ENCODE peak calls at places on chromosomes 2 and 18, in six cellular contexts. O, Y, J, K, A and V are unnamed samples.

GRCh38 chr2:191601060-191601459 is 76.9 kb upstream of the NABP1 start:
- DNase-seq in K (no peak), Y (no peak), J (no peak), A (no peak), O (no peak), V (no peak)

GRCh38 chr2:10304458-10305253 is 2.0 kb downstream of the HPCAL1 start:
- DNase-seq in J (no peak), K (no peak), Y (no peak), A (no peak), O (peak; percentile 29), V (no peak)

GRCh38 chr2:232501331-232501771 is 13.7 kb upstream of the ECEL1 start:
- DNase-seq in Y (no peak), K (no peak), J (no peak), A (no peak), O (no peak), V (no peak)

GRCh38 chr2:133424876-133425275 is 143.4 kb downstream of the NCKAP5 start:
- DNase-seq in K (no peak), J (no peak), O (no peak), Y (peak; percentile 62), A (no peak), V (no peak)

GRCh38 chr18:44740000-44740399 is 59.3 kb downstream of the SETBP1 start:
- DNase-seq in K (no peak), A (peak; percentile 71), J (no peak), O (no peak), Y (no peak), V (no peak)

GRCh38 chr2:136052374-136053362 is 65.3 kb downstream of the CXCR4 start:
- DNase-seq in O (no peak), K (no peak), Y (no peak), J (no peak), A (peak; percentile 24), V (no peak)

GRCh38 chr2:55112229-55113016 is 62.2 kb upstream of the RTN4 start:
- DNase-seq in K (no peak), Y (peak; percentile 78), J (no peak), O (peak; percentile 83), A (no peak), V (no peak)

GRCh38 chr2:62000538-62000937 is 95.1 kb downstream of the COMMD1 start:
- DNase-seq in O (no peak), K (no peak), Y (no peak), J (no peak), A (peak; percentile 34), V (no peak)

GRCh38 chr18:48777026-48777736 is 173.6 kb downstream of the SMAD7 start:
- DNase-seq in O (peak; percentile 81), J (peak; percentile 35), A (peak; percentile 82), Y (peak; percentile 20), K (peak; percentile 41), V (peak; percentile 39)

GRCh38 chr2:226797289-226797988 is 2.2 kb downstream of the IRS1 start:
- DNase-seq in O (no peak), K (no peak), J (no peak), Y (peak; percentile 75), A (no peak), V (no peak)

GRCh38 chr2:189217546-189217945 is 38.0 kb upstream of the COL5A2 start:
- DNase-seq in J (peak; percentile 73), A (peak; percentile 100), Y (peak; percentile 84), O (peak; percentile 90), K (peak; percentile 77), V (no peak)

GRCh38 chr2:241598487-241598886 is 38.5 kb downstream of the THAP4 start:
- DNase-seq in J (no peak), A (peak; percentile 57), Y (no peak), O (no peak), K (no peak), V (no peak)

GRCh38 chr2:4882421-4882820 is 809.8 kb upstream of the SOX11 start:
- DNase-seq in J (no peak), O (no peak), A (no peak), K (no peak), Y (no peak), V (no peak)

GRCh38 chr2:239392072-239392357 is 8.8 kb downstream of the HDAC4 start:
- DNase-seq in A (no peak), K (no peak), O (no peak), Y (no peak), J (no peak), V (no peak)

GRCh38 chr18:12345491-12346239 is 31.4 kb downstream of the AFG3L2 start:
- DNase-seq in J (no peak), K (no peak), A (no peak), O (no peak), Y (no peak), V (no peak)

GRCh38 chr2:135169900-135170753 is 118.0 kb downstream of the RAB3GAP1 start:
- DNase-seq in J (peak; percentile 24), Y (no peak), O (no peak), A (no peak), K (no peak), V (no peak)

GRCh38 chr2:64957114-64957903 is 31.9 kb upstream of the SLC1A4 start:
- DNase-seq in J (no peak), O (no peak), Y (no peak), K (no peak), A (no peak), V (no peak)

GRCh38 chr2:108271691-108272253 is 16.9 kb upstream of the SULT1C2 start:
- DNase-seq in Y (peak; percentile 84), A (no peak), J (peak; percentile 86), K (no peak), O (peak; percentile 86), V (no peak)

GRCh38 chr2:144943293-144943941 is 423.5 kb upstream of the ZEB2 start:
- DNase-seq in J (no peak), Y (no peak), A (no peak), O (peak; percentile 18), K (no peak), V (no peak)

GRCh38 chr2:64751286-64752260 is 97.9 kb upstream of the SERTAD2 start:
- DNase-seq in O (peak; percentile 100), A (peak; percentile 46), J (peak; percentile 98), Y (peak; percentile 49), K (no peak), V (no peak)

GRCh38 chr2:217065695-217066405 is 206.0 kb upstream of the TNP1 start:
- DNase-seq in J (no peak), A (no peak), K (no peak), Y (peak; percentile 98), O (peak; percentile 98), V (no peak)

GRCh38 chr2:234333168-234334130 is 163.4 kb downstream of the ARL4C start:
- DNase-seq in A (peak; percentile 70), J (no peak), Y (no peak), K (no peak), O (no peak), V (no peak)

GRCh38 chr2:3493610-3493997 is 25.7 kb downstream of the ADI1 start:
- DNase-seq in O (no peak), Y (peak; percentile 75), K (peak; percentile 21), J (no peak), A (peak; percentile 56), V (peak; percentile 15)

GRCh38 chr2:3423492-3424170 is 44.1 kb downstream of the TRAPPC12 start:
- DNase-seq in J (peak; percentile 36), A (peak; percentile 68), Y (peak; percentile 27), O (peak; percentile 48), K (peak; percentile 38), V (peak; percentile 58)

DNA sequence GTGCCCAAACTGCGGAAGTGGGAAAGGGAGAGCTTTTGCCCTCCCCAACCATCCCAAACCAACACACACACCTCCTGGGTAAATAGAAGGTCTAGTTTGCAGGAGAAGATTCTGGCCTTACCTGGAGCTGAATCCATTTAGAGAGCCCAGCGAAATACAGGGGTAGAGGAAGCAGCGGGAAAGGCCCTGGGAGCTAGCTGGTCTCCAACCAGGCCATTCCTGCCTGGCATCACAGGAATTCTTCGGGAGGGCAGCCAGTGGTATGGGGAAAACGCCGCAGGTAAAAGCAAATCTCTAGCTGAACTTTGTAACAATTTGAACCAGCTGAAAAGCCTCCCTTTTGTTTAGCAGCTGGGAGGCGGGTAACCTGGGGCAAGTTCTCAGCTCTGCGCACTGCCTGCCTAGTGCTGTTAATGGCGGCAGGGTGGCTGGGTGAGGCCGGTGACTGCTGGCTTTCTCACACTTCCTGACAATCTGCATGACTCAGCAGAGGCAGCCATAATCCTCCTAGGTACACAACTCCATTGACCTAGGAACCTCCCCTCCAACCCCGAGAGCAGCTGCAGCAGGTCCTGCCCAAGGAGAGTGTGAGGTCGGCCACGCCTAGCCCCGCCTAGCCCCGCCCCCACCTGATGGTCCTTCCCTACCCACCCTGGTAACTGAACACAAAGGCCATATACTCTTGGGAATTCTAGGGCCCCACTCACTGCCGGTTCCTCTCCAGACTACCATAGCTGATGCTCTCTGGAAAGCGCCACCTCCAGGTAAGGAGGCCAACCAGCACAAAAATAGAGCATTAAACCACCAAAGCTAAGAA is 483.8 kb upstream of the REG3G start:
- DNase-seq in J (peak; percentile 88), O (no peak), A (no peak), K (no peak), Y (no peak), V (no peak)
- H3K9ac ChIP-seq in J (no peak overlapping the region), O (no peak overlapping the region), A (no peak overlapping the region), K (no peak overlapping the region), Y (no peak overlapping the region), V (no peak overlapping the region)

GRCh38 chr2:159131267-159131790 is 155.2 kb downstream of the WDSUB1 start:
- DNase-seq in Y (no peak), A (no peak), J (no peak), K (no peak), O (no peak), V (no peak)
- H4K8ac ChIP-seq in Y (no peak overlapping the region), A (no peak overlapping the region), J (no peak overlapping the region), K (no peak overlapping the region), O (no peak overlapping the region), V (no peak overlapping the region)

GRCh38 chr2:173217106-173217840 is 137.4 kb upstream of the CDCA7 start:
- DNase-seq in K (no peak), O (no peak), A (no peak), J (no peak), Y (peak; percentile 28), V (no peak)
- H3K4me3 ChIP-seq in K (no peak overlapping the region), O (no peak overlapping the region), A (no peak overlapping the region), J (no peak overlapping the region), Y (no peak overlapping the region), V (no peak overlapping the region)

GRCh38 chr2:8369522-8369921 is 312.3 kb upstream of the ID2 start:
- DNase-seq in K (no peak), Y (no peak), J (no peak), O (no peak), A (no peak), V (no peak)
- H3K9ac ChIP-seq in K (no peak overlapping the region), Y (no peak overlapping the region), J (no peak overlapping the region), O (no peak overlapping the region), A (no peak overlapping the region), V (no peak overlapping the region)

DNA sequence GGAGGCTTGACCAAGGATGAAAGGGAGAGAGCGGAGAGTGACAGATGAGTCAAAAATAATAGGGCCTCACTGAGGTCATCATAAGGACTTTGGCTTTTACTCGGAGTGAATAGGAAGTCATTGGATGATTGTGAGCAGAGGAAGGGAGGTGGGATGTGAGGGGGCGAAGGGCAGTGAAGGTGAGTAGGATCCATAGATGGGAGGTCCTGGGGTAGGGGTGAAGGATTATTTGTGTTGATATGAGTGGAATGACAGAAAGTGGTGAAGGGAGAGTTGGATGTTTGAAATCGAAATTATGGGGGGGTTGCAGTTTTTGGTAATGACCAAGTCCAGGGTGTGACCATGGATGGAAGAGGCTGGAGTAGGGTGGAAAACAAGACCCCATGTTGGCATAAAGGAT is 14.0 kb downstream of the PNO1 start:
- DNase-seq in J (no peak), O (no peak), A (no peak), Y (no peak), K (no peak), V (no peak)
- H4K8ac ChIP-seq in J (no peak overlapping the region), O (no peak overlapping the region), A (no peak overlapping the region), Y (no peak overlapping the region), K (no peak overlapping the region), V (no peak overlapping the region)